ENCODE peak calls at places on chromosomes 4 and X, in six cellular contexts. F is bronchial epithelial cell; N is Right ventricle myocardium inferior; H is stimulated activated naive CD4-positive, alpha-beta T cell; O is breast epithelium; K is AG08395. T is an unnamed sample.

GRCh38 chr4:182569561-182569960 is 326.4 kb downstream of the TENM3 start:
- DNase-seq in F (no peak), N (no peak), H (no peak), O (no peak), K (no peak), T (no peak)

GRCh38 chr4:68390205-68390604 is 40.3 kb upstream of the YTHDC1 start:
- DNase-seq in F (no peak), N (no peak), H (no peak), O (no peak), K (no peak), T (no peak)

GRCh38 chr4:173448557-173448918 is 49.6 kb upstream of the SCRG1 start:
- DNase-seq in F (no peak), N (no peak), H (no peak), O (no peak), K (peak; percentile 22), T (no peak)

GRCh38 chr4:152220201-152220666 is 315.7 kb downstream of the FBXW7 start:
- DNase-seq in F (peak; percentile 66), N (no peak), H (no peak), O (no peak), K (peak; percentile 65), T (no peak)

GRCh38 chr4:46931981-46932380 is 22.9 kb upstream of the COX7B2 start:
- DNase-seq in F (peak; percentile 31), N (no peak), H (no peak), O (no peak), K (no peak), T (no peak)

GRCh38 chr4:139267301-139267700 is 12.7 kb downstream of the MGARP start:
- DNase-seq in F (peak; percentile 43), N (no peak), H (no peak), O (no peak), K (no peak), T (no peak)

GRCh38 chr4:107825072-107825789 is 499 bp downstream of the SGMS2 start:
- DNase-seq in F (peak; percentile 57), N (peak; percentile 67), H (no peak), O (peak; percentile 52), K (peak; percentile 50), T (no peak)

GRCh38 chr4:142741995-142742394 is 104.1 kb downstream of the INPP4B start:
- DNase-seq in F (peak; percentile 11), N (no peak), H (no peak), O (no peak), K (no peak), T (no peak)

GRCh38 chrX:69137371-69137881 is 27.8 kb downstream of the PJA1 start:
- DNase-seq in F (no peak), N (no peak), H (no peak), O (no peak), K (peak; percentile 52), T (no peak)

GRCh38 chrX:68146054-68146453 is 287.2 kb downstream of the OPHN1 start:
- DNase-seq in F (peak; percentile 50), N (no peak), H (no peak), O (no peak), K (peak; percentile 60), T (no peak)

T was measured in T-cell.